ENCODE peak calls at places on chromosomes 2 and 18, in nine cellular contexts. One of them, this sample, is unnamed.

GRCh38 chr2:119387381-119388129 is 20.8 kb downstream of the DBI start:
- DNase-seq in AG20443: peak
- DNase-seq in heart left ventricle: peak
- DNase-seq in stimulated activated naive CD8-positive, alpha-beta T cell treated with anti-CD3 and anti-CD28 coated beads, Interleukin-15, Interleukin-2, amounts not matched to agents 100 U/mL and 50 U/mL, for 24 hours: peak
- DNase-seq in MM.1S: peak
- DNase-seq in pancreas: peak
- DNase-seq in kidney glomerular epithelial cell: peak
- DNase-seq in CD8-positive, alpha-beta T cell: no peak
- DNase-seq in AG10803: peak
- DNase-seq in this sample: peak

GRCh38 chr18:49850636-49851035 is 37.3 kb upstream of the ACAA2 start:
- DNase-seq in AG10803: no peak
- DNase-seq in stimulated activated naive CD8-positive, alpha-beta T cell treated with anti-CD3 and anti-CD28 coated beads, Interleukin-15, Interleukin-2, amounts not matched to agents 100 U/mL and 50 U/mL, for 24 hours: no peak
- DNase-seq in pancreas: no peak
- DNase-seq in CD8-positive, alpha-beta T cell: no peak
- DNase-seq in kidney glomerular epithelial cell: no peak
- DNase-seq in AG20443: no peak
- DNase-seq in MM.1S: no peak
- DNase-seq in heart left ventricle: no peak
- DNase-seq in this sample: no peak

GRCh38 chr2:55885129-55885943 is 38.2 kb downstream of the EFEMP1 start:
- DNase-seq in MM.1S: no peak
- DNase-seq in pancreas: no peak
- DNase-seq in AG20443: peak
- DNase-seq in heart left ventricle: no peak
- DNase-seq in stimulated activated naive CD8-positive, alpha-beta T cell treated with anti-CD3 and anti-CD28 coated beads, Interleukin-15, Interleukin-2, amounts not matched to agents 100 U/mL and 50 U/mL, for 24 hours: no peak
- DNase-seq in CD8-positive, alpha-beta T cell: no peak
- DNase-seq in kidney glomerular epithelial cell: peak
- DNase-seq in AG10803: peak
- DNase-seq in this sample: peak

GRCh38 chr2:69082430-69082997 is 69.5 kb downstream of the ANTXR1 start:
- DNase-seq in AG10803: peak
- DNase-seq in pancreas: peak
- DNase-seq in kidney glomerular epithelial cell: peak
- DNase-seq in MM.1S: no peak
- DNase-seq in heart left ventricle: peak
- DNase-seq in stimulated activated naive CD8-positive, alpha-beta T cell treated with anti-CD3 and anti-CD28 coated beads, Interleukin-15, Interleukin-2, amounts not matched to agents 100 U/mL and 50 U/mL, for 24 hours: no peak
- DNase-seq in CD8-positive, alpha-beta T cell: no peak
- DNase-seq in AG20443: peak
- DNase-seq in this sample: peak

GRCh38 chr2:196206804-196207203 is 35.4 kb upstream of the STK17B start:
- DNase-seq in heart left ventricle: no peak
- DNase-seq in AG20443: no peak
- DNase-seq in pancreas: no peak
- DNase-seq in AG10803: no peak
- DNase-seq in MM.1S: no peak
- DNase-seq in kidney glomerular epithelial cell: no peak
- DNase-seq in stimulated activated naive CD8-positive, alpha-beta T cell treated with anti-CD3 and anti-CD28 coated beads, Interleukin-15, Interleukin-2, amounts not matched to agents 100 U/mL and 50 U/mL, for 24 hours: no peak
- DNase-seq in CD8-positive, alpha-beta T cell: no peak
- DNase-seq in this sample: no peak

GRCh38 chr18:59005266-59005665 is 134.4 kb upstream of the SEC11C start:
- DNase-seq in pancreas: no peak
- DNase-seq in heart left ventricle: peak
- DNase-seq in CD8-positive, alpha-beta T cell: no peak
- DNase-seq in MM.1S: no peak
- DNase-seq in kidney glomerular epithelial cell: peak
- DNase-seq in AG20443: peak
- DNase-seq in stimulated activated naive CD8-positive, alpha-beta T cell treated with anti-CD3 and anti-CD28 coated beads, Interleukin-15, Interleukin-2, amounts not matched to agents 100 U/mL and 50 U/mL, for 24 hours: no peak
- DNase-seq in AG10803: peak
- DNase-seq in this sample: peak

GRCh38 chr18:39500320-39500719 is 1934.7 kb upstream of the CELF4 start:
- DNase-seq in AG10803: no peak
- DNase-seq in AG20443: no peak
- DNase-seq in pancreas: no peak
- DNase-seq in heart left ventricle: no peak
- DNase-seq in MM.1S: no peak
- DNase-seq in CD8-positive, alpha-beta T cell: no peak
- DNase-seq in stimulated activated naive CD8-positive, alpha-beta T cell treated with anti-CD3 and anti-CD28 coated beads, Interleukin-15, Interleukin-2, amounts not matched to agents 100 U/mL and 50 U/mL, for 24 hours: no peak
- DNase-seq in kidney glomerular epithelial cell: no peak
- DNase-seq in this sample: no peak

GRCh38 chr2:6922201-6922656 is 5.0 kb downstream of the RNF144A start:
- DNase-seq in MM.1S: no peak
- DNase-seq in stimulated activated naive CD8-positive, alpha-beta T cell treated with anti-CD3 and anti-CD28 coated beads, Interleukin-15, Interleukin-2, amounts not matched to agents 100 U/mL and 50 U/mL, for 24 hours: no peak
- DNase-seq in AG20443: no peak
- DNase-seq in kidney glomerular epithelial cell: no peak
- DNase-seq in pancreas: no peak
- DNase-seq in heart left ventricle: no peak
- DNase-seq in CD8-positive, alpha-beta T cell: no peak
- DNase-seq in AG10803: no peak
- DNase-seq in this sample: peak

GRCh38 chr2:10487144-10488104 is 39.3 kb upstream of the ODC1 start:
- DNase-seq in pancreas: no peak
- DNase-seq in AG10803: no peak
- DNase-seq in stimulated activated naive CD8-positive, alpha-beta T cell treated with anti-CD3 and anti-CD28 coated beads, Interleukin-15, Interleukin-2, amounts not matched to agents 100 U/mL and 50 U/mL, for 24 hours: no peak
- DNase-seq in CD8-positive, alpha-beta T cell: no peak
- DNase-seq in heart left ventricle: no peak
- DNase-seq in AG20443: no peak
- DNase-seq in MM.1S: no peak
- DNase-seq in kidney glomerular epithelial cell: peak
- DNase-seq in this sample: peak

GRCh38 chr2:30312916-30313315 is 81.6 kb downstream of the LBH start:
- DNase-seq in AG10803: no peak
- DNase-seq in kidney glomerular epithelial cell: no peak
- DNase-seq in stimulated activated naive CD8-positive, alpha-beta T cell treated with anti-CD3 and anti-CD28 coated beads, Interleukin-15, Interleukin-2, amounts not matched to agents 100 U/mL and 50 U/mL, for 24 hours: no peak
- DNase-seq in AG20443: no peak
- DNase-seq in heart left ventricle: no peak
- DNase-seq in MM.1S: no peak
- DNase-seq in pancreas: no peak
- DNase-seq in CD8-positive, alpha-beta T cell: no peak
- DNase-seq in this sample: no peak

GRCh38 chr2:241864897-241865213 is 4.7 kb upstream of the RTP5 start:
- DNase-seq in stimulated activated naive CD8-positive, alpha-beta T cell treated with anti-CD3 and anti-CD28 coated beads, Interleukin-15, Interleukin-2, amounts not matched to agents 100 U/mL and 50 U/mL, for 24 hours: no peak
- DNase-seq in MM.1S: no peak
- DNase-seq in AG20443: no peak
- DNase-seq in kidney glomerular epithelial cell: no peak
- DNase-seq in AG10803: no peak
- DNase-seq in pancreas: no peak
- DNase-seq in CD8-positive, alpha-beta T cell: peak
- DNase-seq in heart left ventricle: no peak
- DNase-seq in this sample: no peak

GRCh38 chr2:231197741-231198290 is 615 bp upstream of the ARMC9 start:
- DNase-seq in pancreas: no peak
- DNase-seq in CD8-positive, alpha-beta T cell: no peak
- DNase-seq in stimulated activated naive CD8-positive, alpha-beta T cell treated with anti-CD3 and anti-CD28 coated beads, Interleukin-15, Interleukin-2, amounts not matched to agents 100 U/mL and 50 U/mL, for 24 hours: no peak
- DNase-seq in MM.1S: no peak
- DNase-seq in kidney glomerular epithelial cell: no peak
- DNase-seq in AG10803: no peak
- DNase-seq in heart left ventricle: no peak
- DNase-seq in AG20443: no peak
- DNase-seq in this sample: no peak

GRCh38 chr2:32745675-32746074 is 117.8 kb downstream of the TTC27 start:
- DNase-seq in heart left ventricle: no peak
- DNase-seq in AG10803: no peak
- DNase-seq in CD8-positive, alpha-beta T cell: no peak
- DNase-seq in MM.1S: no peak
- DNase-seq in kidney glomerular epithelial cell: no peak
- DNase-seq in AG20443: no peak
- DNase-seq in stimulated activated naive CD8-positive, alpha-beta T cell treated with anti-CD3 and anti-CD28 coated beads, Interleukin-15, Interleukin-2, amounts not matched to agents 100 U/mL and 50 U/mL, for 24 hours: no peak
- DNase-seq in pancreas: no peak
- DNase-seq in this sample: no peak

GRCh38 chr2:101736861-101737291 is 39.4 kb downstream of the MAP4K4 start:
- DNase-seq in kidney glomerular epithelial cell: peak
- DNase-seq in CD8-positive, alpha-beta T cell: no peak
- DNase-seq in stimulated activated naive CD8-positive, alpha-beta T cell treated with anti-CD3 and anti-CD28 coated beads, Interleukin-15, Interleukin-2, amounts not matched to agents 100 U/mL and 50 U/mL, for 24 hours: no peak
- DNase-seq in AG20443: peak
- DNase-seq in MM.1S: no peak
- DNase-seq in AG10803: peak
- DNase-seq in pancreas: no peak
- DNase-seq in heart left ventricle: no peak
- DNase-seq in this sample: no peak

GRCh38 chr2:198314559-198315153 is 510.3 kb downstream of the PLCL1 start:
- DNase-seq in heart left ventricle: no peak
- DNase-seq in AG20443: peak
- DNase-seq in MM.1S: peak
- DNase-seq in pancreas: no peak
- DNase-seq in CD8-positive, alpha-beta T cell: no peak
- DNase-seq in stimulated activated naive CD8-positive, alpha-beta T cell treated with anti-CD3 and anti-CD28 coated beads, Interleukin-15, Interleukin-2, amounts not matched to agents 100 U/mL and 50 U/mL, for 24 hours: no peak
- DNase-seq in kidney glomerular epithelial cell: peak
- DNase-seq in AG10803: peak
- DNase-seq in this sample: peak

GRCh38 chr2:157470321-157470720 is 26.4 kb upstream of the CYTIP start:
- DNase-seq in heart left ventricle: no peak
- DNase-seq in AG10803: no peak
- DNase-seq in CD8-positive, alpha-beta T cell: no peak
- DNase-seq in MM.1S: peak
- DNase-seq in kidney glomerular epithelial cell: no peak
- DNase-seq in AG20443: no peak
- DNase-seq in stimulated activated naive CD8-positive, alpha-beta T cell treated with anti-CD3 and anti-CD28 coated beads, Interleukin-15, Interleukin-2, amounts not matched to agents 100 U/mL and 50 U/mL, for 24 hours: no peak
- DNase-seq in pancreas: no peak
- DNase-seq in this sample: no peak